ENCODE peak calls at places on chromosomes 11 and 22, in ten cellular contexts. N is NCI-H69; E is endothelial cell; T is NCI-H1417; B is AG04450; F is cardiac muscle cell; Y is activated CD4-positive, alpha-beta T cell treated with anti-CD3 and anti-CD28 coated beads, Interleukin-2, amount 50 U/mL, for 1 hour; H is tibial artery; P is PC-3; W is cardiac fibroblast. M is an unnamed sample.

GRCh38 chr22:45064313-45065268 is 54.8 kb upstream of the PHF21B start:
- DNase-seq in W (peak), P (peak), H (no peak), N (no peak), Y (no peak), F (peak), T (no peak), E (no peak), B (peak), M (no peak)

GRCh38 chr11:13955971-13956421 is 6.5 kb upstream of the SPON1 start:
- DNase-seq in N (peak), E (peak), T (peak), Y (peak), F (peak), H (peak), P (peak), B (peak), W (peak), M (peak)

GRCh38 chr11:117230286-117230961 is 1.4 kb downstream of the PCSK7 start:
- DNase-seq in P (peak), B (no peak), W (no peak), E (no peak), T (no peak), H (no peak), N (no peak), Y (peak), F (peak), M (no peak)

GRCh38 chr11:5809905-5810792 is 1.4 kb downstream of the OR52N2 start:
- DNase-seq in W (no peak), P (no peak), E (peak), T (no peak), Y (no peak), F (no peak), H (no peak), B (no peak), N (no peak), M (no peak)

GRCh38 chr11:19453893-19454292 is 213.1 kb upstream of the E2F8 start:
- DNase-seq in N (no peak), B (no peak), F (peak), P (peak), E (no peak), Y (no peak), H (no peak), T (no peak), W (peak), M (no peak)

GRCh38 chr11:115201121-115201792 is 303.0 kb downstream of the CADM1 start:
- DNase-seq in B (peak), N (no peak), F (no peak), P (no peak), W (no peak), H (no peak), Y (no peak), E (no peak), T (no peak), M (no peak)

GRCh38 chr11:88709567-88709966 is 356.2 kb downstream of the GRM5 start:
- DNase-seq in F (no peak), N (peak), W (no peak), T (no peak), B (no peak), P (peak), E (no peak), Y (no peak), H (no peak), M (no peak)

GRCh38 chr22:19533049-19533626 is 8.9 kb upstream of the CLDN5 start:
- DNase-seq in Y (no peak), E (no peak), F (no peak), P (no peak), N (no peak), W (no peak), T (no peak), H (no peak), B (no peak), M (no peak)

GRCh38 chr11:131889146-131889577 is 518.7 kb downstream of the NTM start:
- DNase-seq in Y (no peak), W (peak), H (no peak), B (peak), N (peak), E (no peak), P (peak), F (peak), T (peak), M (no peak)

GRCh38 chr11:19869466-19869865 is 156.8 kb downstream of the NAV2 start:
- DNase-seq in Y (no peak), P (no peak), H (no peak), F (no peak), T (peak), W (no peak), E (no peak), B (no peak), N (peak), M (no peak)

GRCh38 chr11:12177739-12178338 is 67.4 kb downstream of the MICAL2 start:
- DNase-seq in H (no peak), F (no peak), N (no peak), P (no peak), T (no peak), E (no peak), W (peak), B (no peak), Y (no peak), M (no peak)

GRCh38 chr11:110921742-110922200 is 209.5 kb upstream of the ARHGAP20 start:
- DNase-seq in E (no peak), B (peak), T (no peak), H (no peak), Y (no peak), P (no peak), F (peak), W (peak), N (peak), M (no peak)

GRCh38 chr22:47218671-47219070 is 456.2 kb downstream of the TBC1D22A start:
- DNase-seq in P (no peak), N (peak), H (no peak), B (no peak), Y (no peak), W (no peak), T (no peak), E (no peak), F (no peak), M (no peak)

GRCh38 chr11:66727282-66727882 is 1.6 kb downstream of the SPTBN2 start:
- DNase-seq in F (peak), H (no peak), T (peak), B (no peak), Y (no peak), E (no peak), P (peak), N (peak), W (peak), M (peak)

GRCh38 chr22:29693671-29694070 is 26.1 kb upstream of the CABP7 start:
- DNase-seq in B (no peak), N (no peak), F (no peak), H (no peak), P (no peak), E (no peak), W (no peak), Y (no peak), T (no peak), M (no peak)

GRCh38 chr22:30426395-30427353 is 1.1 kb downstream of the MTFP1 start:
- DNase-seq in Y (peak), B (no peak), T (peak), P (peak), W (peak), H (peak), F (peak), N (peak), E (peak), M (peak)

GRCh38 chr11:47376543-47377371 is 1.6 kb downstream of the SPI1 start:
- DNase-seq in B (no peak), H (no peak), E (no peak), Y (no peak), T (no peak), W (no peak), P (no peak), N (no peak), F (peak), M (no peak)

GRCh38 chr11:72234920-72235319 is 9.1 kb downstream of the PHOX2A start:
- DNase-seq in E (no peak), T (no peak), N (no peak), W (no peak), P (no peak), H (peak), F (no peak), Y (no peak), B (no peak), M (peak)

GRCh38 chr22:29689872-29690213 is 30.0 kb upstream of the CABP7 start:
- DNase-seq in Y (peak), W (peak), E (peak), T (peak), H (no peak), F (peak), B (peak), P (peak), N (peak), M (peak)

GRCh38 chr11:33936745-33937612 is 45.1 kb upstream of the LMO2 start:
- DNase-seq in W (peak), T (no peak), B (no peak), Y (no peak), F (peak), E (peak), P (no peak), N (peak), H (peak), M (no peak)

GRCh38 chr11:132126973-132127900 is 756.8 kb downstream of the NTM start:
- DNase-seq in F (peak), N (peak), P (peak), W (peak), H (no peak), E (peak), B (peak), Y (no peak), T (peak), M (peak)

GRCh38 chr22:36289406-36289870 is 36.5 kb downstream of the APOL1 start:
- DNase-seq in B (no peak), Y (no peak), F (no peak), P (no peak), W (no peak), N (no peak), E (no peak), H (no peak), T (no peak), M (no peak)

GRCh38 chr22:48424661-48425060 is 1403.0 kb downstream of the BRD1 start:
- DNase-seq in H (peak), T (no peak), F (no peak), Y (no peak), N (no peak), E (no peak), B (no peak), P (no peak), W (no peak), M (no peak)

GRCh38 chr11:76184551-76184993 is 21.7 kb downstream of the WNT11 start:
- DNase-seq in Y (no peak), T (no peak), N (peak), P (no peak), B (no peak), W (peak), E (peak), F (peak), H (no peak), M (no peak)

GRCh38 chr11:11787305-11788066 is 54.3 kb upstream of the USP47 start:
- DNase-seq in H (peak), Y (peak), T (peak), E (peak), P (peak), W (peak), B (peak), F (peak), N (peak), M (peak)

GRCh38 chr11:17230867-17231851 is 23.4 kb upstream of the PIK3C2A start:
- DNase-seq in N (no peak), W (no peak), Y (no peak), F (no peak), P (no peak), B (no peak), E (no peak), T (no peak), H (no peak), M (no peak)

M was measured in HuH-7.